ENCODE peak calls at places on chromosome 20, in ten cellular contexts. S, U, X, N, I, O, Y, C, H and Q are unnamed samples.

GRCh38 chr20:48629960-48630315 is 197.9 kb downstream of the PREX1 start:
- DNase-seq in O (no peak), I (no peak), C (no peak), U (no peak), S (no peak), H (no peak), Y (no peak), X (no peak), N (no peak), Q (no peak)

GRCh38 chr20:1809611-1810510 is 85.3 kb upstream of the SIRPA start:
- DNase-seq in N (no peak), Y (no peak), X (no peak), S (no peak), I (no peak), U (no peak), O (no peak), H (no peak), C (no peak), Q (no peak)

GRCh38 chr20:36624925-36625324 is 19.3 kb downstream of the RAB5IF start:
- DNase-seq in C (no peak), I (no peak), H (no peak), Y (no peak), O (no peak), X (no peak), N (no peak), U (no peak), S (no peak), Q (no peak)

GRCh38 chr20:62875419-62876355 is 14.1 kb upstream of the TCFL5 start:
- DNase-seq in H (peak; percentile 40), Y (no peak), X (peak; percentile 95), C (peak; percentile 78), I (peak; percentile 61), U (peak; percentile 85), O (peak; percentile 90), N (peak; percentile 87), S (peak; percentile 74), Q (peak; percentile 90)

GRCh38 chr20:57403216-57403615 is 12.0 kb downstream of the RBM38 start:
- DNase-seq in U (no peak), N (no peak), C (no peak), X (no peak), O (no peak), I (no peak), H (no peak), Y (no peak), S (no peak), Q (no peak)

GRCh38 chr20:25139061-25139705 is 56.3 kb upstream of the ENTPD6 start:
- DNase-seq in I (no peak), H (peak; percentile 22), U (peak; percentile 52), C (no peak), S (no peak), X (no peak), Y (no peak), N (no peak), O (peak; percentile 31), Q (peak; percentile 61)

GRCh38 chr20:706366-706885 is 30.8 kb upstream of the SCRT2 start:
- DNase-seq in U (no peak), S (peak; percentile 30), I (no peak), X (peak; percentile 42), O (no peak), H (no peak), N (no peak), C (no peak), Y (no peak), Q (no peak)

GRCh38 chr20:10619427-10619826 is 54.4 kb downstream of the JAG1 start:
- DNase-seq in U (peak; percentile 76), I (no peak), H (no peak), C (no peak), N (no peak), Y (no peak), X (no peak), O (peak; percentile 40), S (no peak), Q (no peak)

GRCh38 chr20:41041693-41042092 is 13.1 kb downstream of the TOP1 start:
- DNase-seq in U (no peak), X (no peak), Y (no peak), O (no peak), C (no peak), I (no peak), H (no peak), N (no peak), S (no peak), Q (no peak)

GRCh38 chr20:59731371-59731770 is 127.0 kb downstream of the PHACTR3 start:
- DNase-seq in X (no peak), C (no peak), S (no peak), I (no peak), O (no peak), N (no peak), U (no peak), Y (no peak), H (no peak), Q (no peak)

GRCh38 chr20:17611540-17612286 is 41.8 kb downstream of the DSTN start:
- DNase-seq in H (peak; percentile 46), N (peak; percentile 35), U (peak; percentile 73), S (peak; percentile 70), O (peak; percentile 42), I (no peak), C (no peak), Y (no peak), X (peak; percentile 77), Q (peak; percentile 39)

GRCh38 chr20:39070484-39071231 is 108.5 kb downstream of the DHX35 start:
- DNase-seq in O (no peak), U (no peak), H (no peak), Y (no peak), I (no peak), N (no peak), X (no peak), C (no peak), S (no peak), Q (peak; percentile 53)

GRCh38 chr20:59515013-59515905 is 89.1 kb upstream of the PHACTR3 start:
- DNase-seq in U (peak; percentile 94), O (peak; percentile 92), X (no peak), Y (no peak), I (peak; percentile 62), S (peak; percentile 88), C (no peak), H (peak; percentile 90), N (peak; percentile 54), Q (peak; percentile 71)

GRCh38 chr20:43440531-43440930 is 17.2 kb upstream of the SRSF6 start:
- DNase-seq in U (no peak), X (no peak), Y (no peak), O (no peak), N (no peak), I (no peak), C (no peak), S (no peak), H (no peak), Q (no peak)

GRCh38 chr20:5548112-5548511 is 202.1 kb upstream of the SHLD1 start:
- DNase-seq in S (no peak), X (no peak), I (no peak), C (no peak), O (no peak), Y (no peak), H (peak; percentile 32), N (no peak), U (no peak), Q (no peak)

GRCh38 chr20:53961527-53961926 is 108.9 kb downstream of the BCAS1 start:
- DNase-seq in C (no peak), O (no peak), Y (no peak), U (peak; percentile 10), H (no peak), I (no peak), N (no peak), X (no peak), S (no peak), Q (no peak)
- H3K4me1 ChIP-seq in C (no peaks in the 10 kb centered on the region), O (peaks cover 13% of the 10 kb centered on the region), Y (no peaks in the 10 kb centered on the region), U (no peaks in the 10 kb centered on the region), H (no peaks in the 10 kb centered on the region), I (no peaks in the 10 kb centered on the region), N (no peaks in the 10 kb centered on the region), X (no peaks in the 10 kb centered on the region), S (no peaks in the 10 kb centered on the region), Q (peaks cover 6% of the 10 kb centered on the region)

DNA sequence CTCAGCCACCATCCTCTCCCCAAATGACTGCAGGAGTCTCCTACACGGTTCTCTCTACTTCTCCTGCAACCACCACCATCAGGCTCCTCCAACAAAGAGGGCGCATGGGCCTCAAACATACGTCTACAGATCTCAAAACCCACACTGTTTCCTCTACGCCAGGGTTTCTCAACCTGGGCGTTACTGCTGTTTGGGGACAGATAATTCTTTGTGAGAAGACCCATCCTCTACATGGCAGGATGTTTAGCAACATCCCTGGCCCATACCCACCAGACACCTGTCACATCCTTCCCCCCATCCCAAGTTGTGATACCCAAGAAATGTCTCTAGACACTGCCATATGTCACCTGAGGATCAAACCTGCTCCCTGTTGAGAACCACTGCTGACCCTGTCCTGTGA is 45.0 kb downstream of the ELMO2 start:
- DNase-seq in Y (no peak), N (no peak), O (no peak), U (no peak), S (no peak), I (no peak), X (no peak), C (no peak), H (no peak), Q (no peak)
- H3K4me1 ChIP-seq in Y (peaks cover 87% of the 10 kb centered on the region), N (peaks cover 70% of the 10 kb centered on the region), O (peaks cover 4% of the 10 kb centered on the region), U (peaks cover 13% of the 10 kb centered on the region), S (peaks cover 3% of the 10 kb centered on the region), I (peaks cover 14% of the 10 kb centered on the region), X (peaks cover 40% of the 10 kb centered on the region), C (peaks cover 17% of the 10 kb centered on the region), H (peaks cover 25% of the 10 kb centered on the region), Q (peaks cover 34% of the 10 kb centered on the region)

GRCh38 chr20:37879843-37880242 is 23.1 kb upstream of the VSTM2L start:
- DNase-seq in O (no peak), U (no peak), N (no peak), S (no peak), I (no peak), C (no peak), Y (no peak), H (no peak), X (no peak), Q (no peak)
- H3K4me1 ChIP-seq in O (no peaks in the 10 kb centered on the region), U (no peaks in the 10 kb centered on the region), N (no peaks in the 10 kb centered on the region), S (no peaks in the 10 kb centered on the region), I (no peaks in the 10 kb centered on the region), C (no peaks in the 10 kb centered on the region), Y (no peaks in the 10 kb centered on the region), H (peaks cover 47% of the 10 kb centered on the region), X (peaks cover 8% of the 10 kb centered on the region), Q (no peaks in the 10 kb centered on the region)

GRCh38 chr20:51162015-51162414 is 139.1 kb upstream of the KCNG1 start:
- DNase-seq in U (no peak), X (no peak), S (no peak), Y (no peak), H (no peak), N (no peak), I (no peak), C (no peak), O (no peak), Q (no peak)

GRCh38 chr20:51163996-51164600 is 141.2 kb upstream of the KCNG1 start:
- DNase-seq in Y (no peak), N (no peak), H (no peak), U (no peak), I (no peak), S (no peak), O (no peak), X (no peak), C (no peak), Q (no peak)

GRCh38 chr20:51169813-51170212 is 146.9 kb upstream of the KCNG1 start:
- DNase-seq in O (no peak), I (no peak), N (no peak), C (no peak), U (peak; percentile 62), Y (no peak), S (no peak), X (no peak), H (no peak), Q (no peak)

GRCh38 chr20:51164732-51165530 is 142.0 kb upstream of the KCNG1 start:
- DNase-seq in O (no peak), Y (no peak), N (no peak), H (no peak), X (no peak), U (no peak), C (no peak), S (no peak), I (no peak), Q (no peak)

GRCh38 chr20:51166489-51166888 is 143.6 kb upstream of the KCNG1 start:
- DNase-seq in S (no peak), X (no peak), H (no peak), U (no peak), C (no peak), Y (no peak), I (no peak), O (no peak), N (no peak), Q (no peak)
- H3K4me1 ChIP-seq in S (no peaks in the 10 kb centered on the region), X (no peaks in the 10 kb centered on the region), H (no peaks in the 10 kb centered on the region), U (no peaks in the 10 kb centered on the region), C (no peaks in the 10 kb centered on the region), Y (no peaks in the 10 kb centered on the region), I (no peaks in the 10 kb centered on the region), O (no peaks in the 10 kb centered on the region), N (no peaks in the 10 kb centered on the region), Q (no peaks in the 10 kb centered on the region)